ENCODE peak calls at places on chromosomes 6 and 20, in seven cellular contexts. One of them, this sample, is unnamed.
A peak's percentile ranks its signal among the peaks of the same experiment; 100 is the strongest.

GRCh38 chr6:35449287-35449881 is 2.8 kb upstream of the FANCE start:
- DNase-seq in lower leg skin: no peak
- DNase-seq in neural progenitor cell: peak; percentile 85
- DNase-seq in lower lobe of right lung: no peak
- DNase-seq in NCI-H226: peak; percentile 49
- DNase-seq in NCI-H1092: peak; percentile 58
- DNase-seq in HS-27A: no peak
- DNase-seq in this sample: no peak

GRCh38 chr6:14910692-14911547 is 334.9 kb upstream of the JARID2 start:
- DNase-seq in lower leg skin: peak; percentile 44
- DNase-seq in neural progenitor cell: no peak
- DNase-seq in lower lobe of right lung: peak; percentile 79
- DNase-seq in NCI-H226: no peak
- DNase-seq in NCI-H1092: no peak
- DNase-seq in HS-27A: no peak
- DNase-seq in this sample: no peak

GRCh38 chr6:169957351-169957963 is 206.0 kb downstream of the ERMARD start:
- DNase-seq in lower leg skin: no peak
- DNase-seq in neural progenitor cell: no peak
- DNase-seq in lower lobe of right lung: no peak
- DNase-seq in NCI-H226: no peak
- DNase-seq in NCI-H1092: no peak
- DNase-seq in HS-27A: no peak
- DNase-seq in this sample: peak; percentile 55

GRCh38 chr20:51943761-51944160 is 141.4 kb upstream of the SALL4 start:
- DNase-seq in lower leg skin: no peak
- DNase-seq in neural progenitor cell: no peak
- DNase-seq in lower lobe of right lung: no peak
- DNase-seq in NCI-H226: no peak
- DNase-seq in NCI-H1092: no peak
- DNase-seq in HS-27A: no peak
- DNase-seq in this sample: no peak

GRCh38 chr6:31473244-31473643 is 24.7 kb upstream of the MICB start:
- DNase-seq in lower leg skin: no peak
- DNase-seq in neural progenitor cell: no peak
- DNase-seq in lower lobe of right lung: no peak
- DNase-seq in NCI-H226: no peak
- DNase-seq in NCI-H1092: no peak
- DNase-seq in HS-27A: no peak
- DNase-seq in this sample: peak; percentile 45

GRCh38 chr6:161694995-161695394 is 421.1 kb upstream of the AGPAT4 start:
- DNase-seq in lower leg skin: no peak
- DNase-seq in neural progenitor cell: peak; percentile 21
- DNase-seq in lower lobe of right lung: no peak
- DNase-seq in NCI-H226: no peak
- DNase-seq in NCI-H1092: no peak
- DNase-seq in HS-27A: no peak
- DNase-seq in this sample: no peak

GRCh38 chr20:44646023-44646640 is 5.4 kb downstream of the ADA start:
- DNase-seq in lower leg skin: no peak
- DNase-seq in neural progenitor cell: peak; percentile 81
- DNase-seq in lower lobe of right lung: no peak
- DNase-seq in NCI-H226: no peak
- DNase-seq in NCI-H1092: no peak
- DNase-seq in HS-27A: no peak
- DNase-seq in this sample: no peak

GRCh38 chr20:38268115-38268514 is 7.6 kb upstream of the KIAA1755 start:
- DNase-seq in lower leg skin: no peak
- DNase-seq in neural progenitor cell: no peak
- DNase-seq in lower lobe of right lung: no peak
- DNase-seq in NCI-H226: no peak
- DNase-seq in NCI-H1092: no peak
- DNase-seq in HS-27A: no peak
- DNase-seq in this sample: no peak

GRCh38 chr20:31818376-31818908 is 714 bp upstream of the MYLK2 start:
- DNase-seq in lower leg skin: no peak
- DNase-seq in neural progenitor cell: no peak
- DNase-seq in lower lobe of right lung: no peak
- DNase-seq in NCI-H226: no peak
- DNase-seq in NCI-H1092: no peak
- DNase-seq in HS-27A: no peak
- DNase-seq in this sample: no peak

GRCh38 chr6:17865243-17865642 is 122.2 kb downstream of the KIF13A start:
- DNase-seq in lower leg skin: peak; percentile 76
- DNase-seq in neural progenitor cell: no peak
- DNase-seq in lower lobe of right lung: no peak
- DNase-seq in NCI-H226: peak; percentile 66
- DNase-seq in NCI-H1092: no peak
- DNase-seq in HS-27A: no peak
- DNase-seq in this sample: no peak

GRCh38 chr6:150535818-150536220 is 63.9 kb upstream of the PLEKHG1 start:
- DNase-seq in lower leg skin: no peak
- DNase-seq in neural progenitor cell: no peak
- DNase-seq in lower lobe of right lung: no peak
- DNase-seq in NCI-H226: no peak
- DNase-seq in NCI-H1092: no peak
- DNase-seq in HS-27A: no peak
- DNase-seq in this sample: no peak

GRCh38 chr6:153117986-153118886 is 12.8 kb downstream of the RGS17 start:
- DNase-seq in lower leg skin: no peak
- DNase-seq in neural progenitor cell: no peak
- DNase-seq in lower lobe of right lung: no peak
- DNase-seq in NCI-H226: peak; percentile 60
- DNase-seq in NCI-H1092: no peak
- DNase-seq in HS-27A: no peak
- DNase-seq in this sample: no peak

GRCh38 chr6:151015320-151015719 is 149.8 kb downstream of the MTHFD1L start:
- DNase-seq in lower leg skin: no peak
- DNase-seq in neural progenitor cell: no peak
- DNase-seq in lower lobe of right lung: no peak
- DNase-seq in NCI-H226: no peak
- DNase-seq in NCI-H1092: no peak
- DNase-seq in HS-27A: no peak
- DNase-seq in this sample: no peak

GRCh38 chr6:44381739-44382138 is 5.8 kb upstream of the CDC5L start:
- DNase-seq in lower leg skin: peak; percentile 43
- DNase-seq in neural progenitor cell: no peak
- DNase-seq in lower lobe of right lung: no peak
- DNase-seq in NCI-H226: no peak
- DNase-seq in NCI-H1092: no peak
- DNase-seq in HS-27A: no peak
- DNase-seq in this sample: no peak

GRCh38 chr6:37622639-37623038 is 75.0 kb downstream of the MDGA1 start:
- DNase-seq in lower leg skin: no peak
- DNase-seq in neural progenitor cell: no peak
- DNase-seq in lower lobe of right lung: no peak
- DNase-seq in NCI-H226: no peak
- DNase-seq in NCI-H1092: no peak
- DNase-seq in HS-27A: no peak
- DNase-seq in this sample: no peak

GRCh38 chr6:75849329-75850025 is 100.4 kb downstream of the MYO6 start:
- DNase-seq in lower leg skin: no peak
- DNase-seq in neural progenitor cell: no peak
- DNase-seq in lower lobe of right lung: no peak
- DNase-seq in NCI-H226: no peak
- DNase-seq in NCI-H1092: no peak
- DNase-seq in HS-27A: no peak
- DNase-seq in this sample: no peak

GRCh38 chr6:43757966-43758616 is 11.9 kb upstream of the VEGFA start:
- DNase-seq in lower leg skin: no peak
- DNase-seq in neural progenitor cell: no peak
- DNase-seq in lower lobe of right lung: peak; percentile 44
- DNase-seq in NCI-H226: no peak
- DNase-seq in NCI-H1092: no peak
- DNase-seq in HS-27A: no peak
- DNase-seq in this sample: no peak

GRCh38 chr6:33112148-33112547 is 36.4 kb downstream of the HLA-DPB1 start:
- DNase-seq in lower leg skin: peak; percentile 40
- DNase-seq in neural progenitor cell: no peak
- DNase-seq in lower lobe of right lung: no peak
- DNase-seq in NCI-H226: peak; percentile 39
- DNase-seq in NCI-H1092: no peak
- DNase-seq in HS-27A: no peak
- DNase-seq in this sample: peak; percentile 47

This sample was measured in esophagus muscularis mucosa.